ENCODE peak calls at places on chromosomes 3 and 15, in ten cellular contexts. O, Q, F, C, H, N, Z, B, K and I are unnamed samples.

GRCh38 chr3:140545756-140546155 is 132.1 kb upstream of the TRIM42 start:
- DNase-seq in B (no peak), H (no peak), Z (no peak), F (no peak), K (no peak), O (no peak), C (peak; percentile 42), N (no peak), Q (no peak), I (no peak)

GRCh38 chr3:14422016-14422963 is 19.9 kb downstream of the SLC6A6 start:
- DNase-seq in N (no peak), K (no peak), B (no peak), C (no peak), Z (no peak), F (no peak), H (no peak), O (no peak), Q (no peak), I (no peak)

GRCh38 chr3:152331975-152332374 is 63.2 kb downstream of the MBNL1 start:
- DNase-seq in Q (no peak), Z (no peak), H (no peak), N (peak; percentile 34), O (no peak), F (no peak), K (no peak), C (no peak), B (no peak), I (no peak)

GRCh38 chr3:19898725-19899124 is 35.3 kb downstream of the EFHB start:
- DNase-seq in B (no peak), Q (no peak), N (no peak), C (no peak), F (no peak), O (no peak), K (no peak), H (no peak), Z (no peak), I (no peak)

GRCh38 chr15:96296264-96296663 is 34.2 kb upstream of the NR2F2 start:
- DNase-seq in N (peak; percentile 56), O (no peak), F (no peak), H (no peak), B (no peak), K (no peak), Z (no peak), C (no peak), Q (no peak), I (no peak)

GRCh38 chr3:108103040-108103751 is 12.4 kb upstream of the CD47 start:
- DNase-seq in H (no peak), C (no peak), B (no peak), Z (no peak), Q (no peak), O (no peak), K (no peak), F (no peak), N (no peak), I (no peak)

GRCh38 chr15:75718326-75718725 is 5.7 kb upstream of the CSPG4 start:
- DNase-seq in O (peak; percentile 49), H (no peak), K (peak; percentile 30), Q (no peak), B (no peak), C (no peak), N (peak; percentile 86), Z (no peak), F (peak; percentile 51), I (peak; percentile 68)

GRCh38 chr3:112351823-112352222 is 18.9 kb downstream of the CD200 start:
- DNase-seq in Q (no peak), O (no peak), B (no peak), F (no peak), N (no peak), H (no peak), Z (no peak), K (no peak), C (no peak), I (no peak)

GRCh38 chr15:31293655-31294054 is 33.0 kb upstream of the KLF13 start:
- DNase-seq in Q (no peak), H (no peak), B (no peak), O (no peak), F (no peak), K (no peak), C (peak; percentile 3), N (no peak), Z (no peak), I (no peak)

GRCh38 chr15:93088200-93088980 is 621 bp downstream of the RGMA start:
- DNase-seq in F (no peak), K (peak; percentile 75), O (peak; percentile 55), Z (no peak), N (peak; percentile 35), C (no peak), B (no peak), H (no peak), Q (peak; percentile 70), I (peak; percentile 15)

GRCh38 chr15:78565097-78565950 is at the start of gene CHRNA5:
- DNase-seq in N (peak; percentile 81), F (peak; percentile 97), H (peak; percentile 98), Z (peak; percentile 63), O (peak; percentile 92), C (peak; percentile 85), K (peak; percentile 89), Q (peak; percentile 94), B (peak; percentile 95), I (peak; percentile 90)

GRCh38 chr15:96418146-96418545 is 87.6 kb downstream of the NR2F2 start:
- DNase-seq in B (no peak), H (no peak), Z (no peak), C (no peak), O (no peak), N (no peak), F (no peak), K (no peak), Q (no peak), I (no peak)

GRCh38 chr3:21356402-21356801 is 394.6 kb downstream of the ZNF385D start:
- DNase-seq in N (peak; percentile 84), F (no peak), K (no peak), Q (no peak), H (no peak), B (no peak), O (no peak), Z (no peak), C (no peak), I (no peak)

GRCh38 chr3:99881121-99881524 is 63.5 kb downstream of the CMSS1 start:
- DNase-seq in F (no peak), Q (no peak), B (no peak), H (no peak), O (no peak), N (no peak), C (no peak), Z (no peak), K (no peak), I (no peak)

GRCh38 chr3:27145719-27146118 is 223.5 kb downstream of the NEK10 start:
- DNase-seq in Z (no peak), N (no peak), C (no peak), F (no peak), H (no peak), K (no peak), B (no peak), Q (no peak), O (no peak), I (no peak)

GRCh38 chr3:49294343-49294742 is 17.3 kb upstream of the C3orf62 start:
- DNase-seq in C (no peak), N (no peak), Z (no peak), O (no peak), B (peak; percentile 23), Q (no peak), H (no peak), K (no peak), F (no peak), I (no peak)
- H3K27ac ChIP-seq in C (no peak overlapping the region), N (no peak overlapping the region), Z (no peak overlapping the region), O (no peak overlapping the region), B (no peak overlapping the region), Q (no peak overlapping the region), H (no peak overlapping the region), K (peak overlapping the region; percentile 46), F (no peak overlapping the region), I (peak overlapping the region; percentile 12)

GRCh38 chr3:12467746-12468145 is 16.5 kb upstream of the TSEN2 start:
- DNase-seq in F (no peak), K (no peak), C (no peak), N (no peak), O (no peak), Z (no peak), Q (peak; percentile 16), B (no peak), H (no peak), I (no peak)
- H3K4me3 ChIP-seq in F (no peak overlapping the region), K (no peak overlapping the region), C (no peak overlapping the region), N (no peak overlapping the region), O (no peak overlapping the region), Z (no peak overlapping the region), Q (no peak overlapping the region), B (no peak overlapping the region), H (no peak overlapping the region), I (no peak overlapping the region)

DNA sequence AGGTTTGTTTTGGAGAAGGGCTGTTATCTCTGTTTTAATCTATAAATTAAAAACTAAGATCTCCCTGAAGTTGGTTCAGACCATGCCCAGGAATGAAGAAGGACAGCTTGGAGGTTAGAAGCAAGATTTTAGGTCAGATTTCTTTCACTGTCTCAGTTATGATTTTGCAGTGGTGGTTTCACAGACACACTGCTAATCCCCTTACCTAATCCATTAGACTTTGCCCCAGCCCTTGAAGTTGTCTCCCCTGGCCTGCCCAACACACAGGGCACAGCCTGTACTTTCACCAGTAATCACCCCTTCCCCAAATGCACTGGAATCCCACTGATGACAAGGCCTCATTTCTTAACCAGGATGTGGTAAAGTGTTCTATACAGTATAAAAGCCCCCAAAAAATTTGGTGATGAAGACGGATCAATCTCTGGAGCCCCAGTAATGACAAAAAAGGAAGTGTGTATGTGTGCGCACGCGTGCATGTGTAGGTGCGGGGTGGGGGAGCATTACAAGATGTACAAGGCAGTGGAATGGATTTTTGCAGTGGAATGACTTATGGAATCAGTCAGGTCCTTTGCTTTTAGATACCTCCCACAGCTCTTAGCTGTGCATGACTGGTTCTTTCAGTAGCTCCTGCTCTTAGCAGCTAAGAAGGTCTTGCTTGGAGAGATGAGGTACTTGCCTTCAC is 73.1 kb upstream of the TERB2 start:
- DNase-seq in Z (no peak), F (no peak), C (no peak), N (no peak), K (no peak), O (no peak), B (no peak), Q (no peak), H (no peak), I (no peak)
- H3K27ac ChIP-seq in Z (no peak overlapping the region), F (no peak overlapping the region), C (no peak overlapping the region), N (no peak overlapping the region), K (no peak overlapping the region), O (no peak overlapping the region), B (no peak overlapping the region), Q (no peak overlapping the region), H (no peak overlapping the region), I (no peak overlapping the region)

DNA sequence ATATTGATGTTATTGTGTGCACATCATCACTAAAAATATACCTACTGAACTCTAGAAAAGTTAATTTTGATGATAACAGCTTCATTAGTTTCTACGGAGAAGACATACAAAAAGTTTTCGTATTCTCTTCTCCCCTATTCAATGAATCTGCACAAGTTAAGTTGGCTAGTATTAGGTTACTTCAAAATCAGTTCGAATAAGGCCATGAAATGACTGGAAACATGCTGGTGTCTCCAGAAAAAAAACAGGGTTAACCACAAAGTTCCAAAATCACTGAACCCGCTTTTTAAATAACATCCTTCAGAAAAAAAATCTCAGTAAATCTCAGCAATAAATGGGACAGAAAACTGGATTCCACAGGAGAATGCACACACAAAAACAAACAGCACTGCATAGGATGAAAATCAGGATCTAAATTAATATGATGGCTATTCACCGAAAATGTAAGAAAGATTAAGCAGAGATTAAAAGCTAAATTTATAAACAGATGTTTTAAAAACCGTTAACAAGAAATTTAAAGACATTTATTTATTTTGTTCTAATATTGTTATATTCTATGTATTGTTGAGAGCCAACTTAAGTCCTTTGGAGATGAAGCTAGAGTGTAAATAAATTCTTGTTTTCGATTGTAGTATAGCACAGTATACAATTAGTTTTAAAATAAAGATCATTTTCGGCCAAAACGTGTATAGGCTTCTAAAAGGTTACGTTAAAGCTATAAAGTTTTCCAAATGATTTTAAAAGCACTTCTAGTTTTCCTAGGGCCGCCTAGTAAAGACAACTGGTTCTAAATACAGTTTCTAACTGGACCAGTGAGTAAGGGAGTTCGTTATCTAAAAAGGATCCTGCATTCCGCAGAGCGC is 1.0 kb downstream of the IGSF11 start:
- DNase-seq in Q (no peak), H (no peak), F (no peak), N (no peak), K (no peak), O (no peak), Z (no peak), B (no peak), C (no peak), I (no peak)
- H3K4me3 ChIP-seq in Q (peak overlapping the region; percentile 56), H (peak overlapping the region; percentile 87), F (peak overlapping the region; percentile 59), N (peak overlapping the region; percentile 73), K (peak overlapping the region; percentile 63), O (peak overlapping the region; percentile 88), Z (peak overlapping the region; percentile 49), B (no peak overlapping the region), C (no peak overlapping the region), I (peak overlapping the region; percentile 52)